ENCODE peak calls at places on chromosomes 5 and 9, in four cellular contexts. X is astrocyte, O is PC-3, P is IMR-90. Q is an unnamed sample.

GRCh38 chr5:176629317-176629852 is 949 bp downstream of the SNCB start:
- DNase-seq in P (no peak), X (no peak), O (no peak), Q (no peak)

GRCh38 chr9:76598971-76599370 is 140.0 kb downstream of the GCNT1 start:
- DNase-seq in P (no peak), X (no peak), O (no peak), Q (no peak)

GRCh38 chr9:125604189-125604588 is 102.8 kb downstream of the MAPKAP1 start:
- DNase-seq in O (no peak), P (no peak), X (no peak), Q (no peak)

GRCh38 chr9:137602661-137603060 is 2.8 kb upstream of the ARRDC1 start:
- DNase-seq in P (no peak), X (no peak), O (no peak), Q (peak; percentile 29)

GRCh38 chr9:35484406-35484805 is 5.5 kb upstream of the RUSC2 start:
- DNase-seq in X (no peak), P (no peak), O (peak; percentile 33), Q (no peak)

GRCh38 chr9:88280816-88281382 is 107.3 kb upstream of the SPIN1 start:
- DNase-seq in P (peak; percentile 76), X (peak; percentile 80), O (no peak), Q (peak; percentile 77)

GRCh38 chr9:137441289-137441934 is at the start of gene ENTPD8:
- DNase-seq in O (peak; percentile 60), X (no peak), P (no peak), Q (peak; percentile 91)

GRCh38 chr9:123267481-123268239 is 726 bp downstream of the STRBP start:
- DNase-seq in X (no peak), P (no peak), O (no peak), Q (peak; percentile 11)

GRCh38 chr9:107235765-107236442 is 47.2 kb upstream of the RAD23B start:
- DNase-seq in P (no peak), O (peak; percentile 28), X (no peak), Q (no peak)
- H3K27ac ChIP-seq in P (no peak overlapping the region), O (no peak overlapping the region), X (no peak overlapping the region), Q (no peak overlapping the region)

GRCh38 chr5:130549884-130550552 is 615.0 kb downstream of the HINT1 start:
- DNase-seq in X (peak; percentile 86), O (peak; percentile 97), P (no peak), Q (peak; percentile 60)
- H3K4me2 ChIP-seq in X (peak overlapping the region; percentile 78), O (peak overlapping the region; percentile 62), P (no peak overlapping the region), Q (peak overlapping the region; percentile 39)

GRCh38 chr9:97981828-97982164 is 1.3 kb upstream of the ANP32B start:
- DNase-seq in X (no peak), P (no peak), O (no peak), Q (no peak)
- H3K27ac ChIP-seq in X (no peak overlapping the region), P (no peak overlapping the region), O (no peak overlapping the region), Q (no peak overlapping the region)

GRCh38 chr9:107282268-107282667 is 811 bp upstream of the RAD23B start:
- DNase-seq in O (no peak), X (no peak), P (no peak), Q (no peak)

GRCh38 chr9:107282759-107283620 is at the start of gene RAD23B:
- DNase-seq in X (peak; percentile 93), O (peak; percentile 96), P (peak; percentile 98), Q (peak; percentile 94)

GRCh38 chr9:107279084-107279483 is 4.0 kb upstream of the RAD23B start:
- DNase-seq in P (no peak), O (no peak), X (no peak), Q (no peak)

GRCh38 chr9:107280543-107280942 is 2.5 kb upstream of the RAD23B start:
- DNase-seq in X (no peak), O (peak; percentile 81), P (peak; percentile 52), Q (peak; percentile 42)

GRCh38 chr9:107281164-107281563 is 1.9 kb upstream of the RAD23B start:
- DNase-seq in O (no peak), X (no peak), P (no peak), Q (peak; percentile 69)
- H3K4me2 ChIP-seq in O (no peak overlapping the region), X (no peak overlapping the region), P (no peak overlapping the region), Q (peak overlapping the region; percentile 81)

DNA sequence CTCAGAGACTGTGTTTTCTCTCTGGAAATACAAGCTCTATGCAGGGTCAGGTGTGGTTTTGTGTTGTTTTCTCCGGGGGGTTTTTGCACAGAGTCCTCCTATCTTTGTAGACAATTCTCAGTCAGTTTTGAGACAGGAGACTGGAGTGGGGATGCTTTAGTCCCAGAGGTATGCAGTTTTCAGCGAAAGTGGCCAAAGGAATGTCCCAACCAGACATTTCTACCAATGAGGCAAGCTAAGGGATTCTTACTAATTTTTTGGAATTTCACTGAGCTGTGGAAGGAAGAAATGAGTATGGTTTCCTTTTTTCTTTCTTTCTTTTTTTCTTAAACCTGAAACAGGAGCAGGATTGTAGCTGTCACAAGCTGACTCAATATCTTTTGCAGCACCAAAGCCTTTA is 35.3 kb upstream of the PLPP1 start:
- DNase-seq in P (peak; percentile 42), X (peak; percentile 87), O (no peak), Q (no peak)
- H3K27ac ChIP-seq in P (no peak overlapping the region), X (no peak overlapping the region), O (no peak overlapping the region), Q (no peak overlapping the region)

GRCh38 chr9:447230-448025 is 232.8 kb downstream of the DOCK8 start:
- DNase-seq in P (peak; percentile 8), X (peak; percentile 94), O (peak; percentile 90), Q (peak; percentile 54)
- H3K4me2 ChIP-seq in P (no peak overlapping the region), X (peak overlapping the region; percentile 31), O (peak overlapping the region; percentile 73), Q (peak overlapping the region; percentile 64)

GRCh38 chr5:134149571-134150303 is 27.0 kb downstream of the SKP1 start:
- DNase-seq in P (peak; percentile 33), X (peak; percentile 12), O (peak; percentile 29), Q (no peak)
- H3K27ac ChIP-seq in P (no peak overlapping the region), X (peak overlapping the region; percentile 15), O (no peak overlapping the region), Q (peak overlapping the region; percentile 50)

GRCh38 chr5:136190904-136191303 is 2.1 kb downstream of the SMIM32 start:
- DNase-seq in P (no peak), X (no peak), O (no peak), Q (no peak)

GRCh38 chr5:136193396-136193935 is 504 bp upstream of the SMIM32 start:
- DNase-seq in O (no peak), X (no peak), P (no peak), Q (no peak)

GRCh38 chr5:136191304-136192014 is 1.5 kb downstream of the SMIM32 start:
- DNase-seq in O (no peak), P (peak; percentile 20), X (peak; percentile 33), Q (no peak)

GRCh38 chr5:136192526-136193395 is at the start of gene SMIM32:
- DNase-seq in P (no peak), X (no peak), O (no peak), Q (no peak)

GRCh38 chr5:136192015-136192525 is 892 bp downstream of the SMIM32 start:
- DNase-seq in P (no peak), O (no peak), X (no peak), Q (no peak)
- H3K4me2 ChIP-seq in P (peak overlapping the region; percentile 71), O (no peak overlapping the region), X (peak overlapping the region; percentile 83), Q (no peak overlapping the region)

DNA sequence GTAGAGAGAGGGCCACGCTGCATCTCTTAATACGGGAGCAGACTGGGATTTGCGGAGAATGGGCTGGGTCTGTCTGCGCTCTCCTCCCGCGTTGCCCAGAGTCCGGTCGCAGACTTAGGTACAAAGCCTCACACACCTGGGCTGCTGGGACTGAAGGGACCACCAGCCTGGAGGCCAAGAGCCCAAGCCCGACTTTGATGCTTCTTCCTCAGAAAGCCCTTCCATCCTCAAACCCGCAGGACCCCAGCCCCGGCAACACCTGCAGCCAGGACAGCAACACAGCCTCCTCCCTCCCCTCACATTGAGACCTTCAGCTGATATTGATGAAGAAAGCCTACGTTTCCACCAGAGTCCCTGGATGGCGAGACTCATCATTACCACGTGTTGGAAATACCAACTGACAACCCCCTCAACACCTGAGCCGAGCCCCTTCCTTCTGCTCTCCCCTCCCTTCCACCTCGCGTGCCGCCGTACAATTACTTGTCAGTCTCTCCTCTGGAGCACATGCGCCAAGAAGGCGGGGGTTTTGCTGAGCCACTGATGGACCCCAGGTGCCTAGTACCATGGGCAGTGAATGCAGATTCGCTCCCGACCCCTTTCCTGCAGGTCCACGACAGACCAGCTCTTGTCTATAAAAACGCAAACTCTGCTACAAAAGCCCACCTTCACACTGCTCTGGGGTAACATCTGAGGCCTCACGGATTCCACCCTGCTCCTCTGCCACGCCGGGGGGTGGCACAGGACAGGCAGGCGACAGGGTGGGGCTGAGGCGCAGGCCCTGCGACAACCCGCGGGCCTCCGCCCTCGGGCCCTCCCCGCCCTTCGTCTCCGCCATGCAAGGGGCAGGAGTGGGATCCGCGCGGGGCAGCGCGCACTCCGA is 840 bp downstream of the ASB6 start:
- DNase-seq in X (no peak), O (no peak), P (no peak), Q (no peak)
- H3K27ac ChIP-seq in X (peak overlapping the region; percentile 58), O (no peak overlapping the region), P (peak overlapping the region; percentile 64), Q (no peak overlapping the region)

GRCh38 chr5:79890871-79891249 is 100.2 kb downstream of the MTX3 start:
- DNase-seq in O (no peak), X (no peak), P (no peak), Q (no peak)

GRCh38 chr5:79890119-79890870 is 100.8 kb downstream of the MTX3 start:
- DNase-seq in X (no peak), P (no peak), O (no peak), Q (no peak)

GRCh38 chr5:79888643-79889042 is 102.4 kb downstream of the MTX3 start:
- DNase-seq in X (no peak), P (no peak), O (no peak), Q (no peak)

GRCh38 chr5:79886456-79886855 is 104.6 kb downstream of the MTX3 start:
- DNase-seq in O (no peak), X (no peak), P (no peak), Q (no peak)

GRCh38 chr5:79886940-79887339 is 104.1 kb downstream of the MTX3 start:
- DNase-seq in P (no peak), O (no peak), X (no peak), Q (no peak)
- H3K4me2 ChIP-seq in P (no peak overlapping the region), O (no peak overlapping the region), X (no peak overlapping the region), Q (no peak overlapping the region)

Q was measured in PC-9.